ENCODE peak calls at places on chromosomes 13 and 19, in seven cellular contexts. One of them, this sample, is unnamed.

GRCh38 chr19:51158474-51159129 is 16.5 kb downstream of the SIGLEC7 start:
- DNase-seq in K562: peak; percentile 73
- DNase-seq in fibroblast of lung: no peak
- DNase-seq in H1: peak; percentile 95
- DNase-seq in HCT116: peak; percentile 36
- DNase-seq in GM23248: peak; percentile 46
- DNase-seq in PC-9: peak; percentile 33
- DNase-seq in this sample: no peak

GRCh38 chr13:45807520-45808099 is 43.9 kb downstream of the SIAH3 start:
- DNase-seq in HCT116: peak; percentile 62
- DNase-seq in H1: no peak
- DNase-seq in GM23248: peak; percentile 59
- DNase-seq in PC-9: peak; percentile 24
- DNase-seq in fibroblast of lung: peak; percentile 42
- DNase-seq in K562: peak; percentile 35
- DNase-seq in this sample: peak; percentile 24

GRCh38 chr19:46998445-46999142 is 21.0 kb upstream of the NPAS1 start:
- DNase-seq in HCT116: no peak
- DNase-seq in PC-9: no peak
- DNase-seq in fibroblast of lung: no peak
- DNase-seq in GM23248: no peak
- DNase-seq in H1: no peak
- DNase-seq in K562: no peak
- DNase-seq in this sample: no peak

GRCh38 chr13:111491659-111492058 is 171.2 kb downstream of the TEX29 start:
- DNase-seq in PC-9: no peak
- DNase-seq in GM23248: no peak
- DNase-seq in fibroblast of lung: no peak
- DNase-seq in H1: no peak
- DNase-seq in HCT116: no peak
- DNase-seq in K562: no peak
- DNase-seq in this sample: no peak

GRCh38 chr13:34523401-34523800 is 418.7 kb upstream of the NBEA start:
- DNase-seq in H1: no peak
- DNase-seq in fibroblast of lung: peak; percentile 46
- DNase-seq in K562: no peak
- DNase-seq in HCT116: no peak
- DNase-seq in GM23248: no peak
- DNase-seq in PC-9: no peak
- DNase-seq in this sample: peak; percentile 46

GRCh38 chr13:110264685-110265275 is 42.2 kb downstream of the COL4A1 start:
- DNase-seq in fibroblast of lung: no peak
- DNase-seq in GM23248: no peak
- DNase-seq in K562: no peak
- DNase-seq in H1: peak; percentile 41
- DNase-seq in PC-9: no peak
- DNase-seq in HCT116: no peak
- DNase-seq in this sample: no peak

GRCh38 chr13:22053053-22053452 is 382.2 kb downstream of the FGF9 start:
- DNase-seq in GM23248: no peak
- DNase-seq in H1: no peak
- DNase-seq in K562: no peak
- DNase-seq in HCT116: no peak
- DNase-seq in PC-9: no peak
- DNase-seq in fibroblast of lung: no peak
- DNase-seq in this sample: no peak

GRCh38 chr19:19630426-19630825 is 2.4 kb upstream of the LPAR2 start:
- DNase-seq in PC-9: no peak
- DNase-seq in HCT116: no peak
- DNase-seq in GM23248: no peak
- DNase-seq in K562: no peak
- DNase-seq in fibroblast of lung: no peak
- DNase-seq in H1: no peak
- DNase-seq in this sample: no peak

GRCh38 chr13:66888698-66889097 is 341.4 kb downstream of the PCDH9 start:
- DNase-seq in HCT116: no peak
- DNase-seq in GM23248: no peak
- DNase-seq in K562: no peak
- DNase-seq in H1: no peak
- DNase-seq in PC-9: no peak
- DNase-seq in fibroblast of lung: peak; percentile 6
- DNase-seq in this sample: peak; percentile 7

GRCh38 chr13:52749446-52749845 is 9.8 kb upstream of the CNMD start:
- DNase-seq in fibroblast of lung: no peak
- DNase-seq in K562: no peak
- DNase-seq in GM23248: no peak
- DNase-seq in PC-9: no peak
- DNase-seq in HCT116: no peak
- DNase-seq in H1: no peak
- DNase-seq in this sample: no peak

GRCh38 chr13:31515427-31515826 is 223.9 kb upstream of the RXFP2 start:
- DNase-seq in PC-9: no peak
- DNase-seq in HCT116: no peak
- DNase-seq in GM23248: no peak
- DNase-seq in K562: no peak
- DNase-seq in H1: no peak
- DNase-seq in fibroblast of lung: no peak
- DNase-seq in this sample: no peak

GRCh38 chr13:112688560-112689497 is 1.0 kb upstream of the ATP11A start:
- DNase-seq in fibroblast of lung: no peak
- DNase-seq in HCT116: no peak
- DNase-seq in PC-9: no peak
- DNase-seq in K562: peak; percentile 19
- DNase-seq in H1: peak; percentile 65
- DNase-seq in GM23248: peak; percentile 46
- DNase-seq in this sample: no peak

GRCh38 chr13:37526710-37527446 is 71.7 kb downstream of the POSTN start:
- DNase-seq in K562: no peak
- DNase-seq in PC-9: no peak
- DNase-seq in HCT116: no peak
- DNase-seq in fibroblast of lung: peak; percentile 81
- DNase-seq in GM23248: peak; percentile 93
- DNase-seq in H1: no peak
- DNase-seq in this sample: peak; percentile 79

GRCh38 chr13:54637377-54637776 is 1608.8 kb downstream of the OLFM4 start:
- DNase-seq in fibroblast of lung: peak; percentile 1
- DNase-seq in PC-9: peak; percentile 19
- DNase-seq in K562: no peak
- DNase-seq in H1: no peak
- DNase-seq in HCT116: no peak
- DNase-seq in GM23248: no peak
- DNase-seq in this sample: peak; percentile 0

GRCh38 chr19:13896227-13896626 is 9.7 kb downstream of the BRME1 start:
- DNase-seq in PC-9: no peak
- DNase-seq in fibroblast of lung: no peak
- DNase-seq in HCT116: no peak
- DNase-seq in GM23248: no peak
- DNase-seq in K562: no peak
- DNase-seq in H1: no peak
- DNase-seq in this sample: no peak

GRCh38 chr19:7737215-7737614 is 5.3 kb upstream of the CLEC4G start:
- DNase-seq in fibroblast of lung: no peak
- DNase-seq in GM23248: no peak
- DNase-seq in PC-9: no peak
- DNase-seq in K562: no peak
- DNase-seq in HCT116: no peak
- DNase-seq in H1: no peak
- DNase-seq in this sample: no peak

GRCh38 chr19:10852098-10852800 is 4.0 kb downstream of the C19orf38 start:
- DNase-seq in K562: no peak
- DNase-seq in fibroblast of lung: peak; percentile 63
- DNase-seq in H1: no peak
- DNase-seq in PC-9: peak; percentile 37
- DNase-seq in HCT116: no peak
- DNase-seq in GM23248: peak; percentile 76
- DNase-seq in this sample: peak; percentile 47

GRCh38 chr19:13234518-13234917 is 84.3 kb downstream of the IER2 start:
- DNase-seq in K562: peak; percentile 92
- DNase-seq in GM23248: peak; percentile 65
- DNase-seq in HCT116: peak; percentile 33
- DNase-seq in H1: peak; percentile 85
- DNase-seq in PC-9: no peak
- DNase-seq in fibroblast of lung: peak; percentile 9
- DNase-seq in this sample: no peak

GRCh38 chr19:58154287-58154678 is 3.7 kb upstream of the ZNF329 start:
- DNase-seq in GM23248: peak; percentile 75
- DNase-seq in PC-9: no peak
- DNase-seq in K562: peak; percentile 6
- DNase-seq in H1: no peak
- DNase-seq in HCT116: no peak
- DNase-seq in fibroblast of lung: peak; percentile 61
- DNase-seq in this sample: peak; percentile 42

GRCh38 chr13:60647547-60647946 is 250.5 kb downstream of the TDRD3 start:
- DNase-seq in GM23248: no peak
- DNase-seq in H1: no peak
- DNase-seq in K562: no peak
- DNase-seq in PC-9: no peak
- DNase-seq in HCT116: no peak
- DNase-seq in fibroblast of lung: no peak
- DNase-seq in this sample: no peak

GRCh38 chr19:45408830-45409593 is 2.6 kb downstream of the POLR1G start:
- DNase-seq in PC-9: no peak
- DNase-seq in fibroblast of lung: no peak
- DNase-seq in HCT116: no peak
- DNase-seq in GM23248: no peak
- DNase-seq in K562: no peak
- DNase-seq in H1: no peak
- DNase-seq in this sample: no peak

GRCh38 chr13:45718063-45718462 is 15.9 kb downstream of the CBY2 start:
- DNase-seq in K562: peak; percentile 13
- DNase-seq in GM23248: peak; percentile 64
- DNase-seq in PC-9: no peak
- DNase-seq in HCT116: peak; percentile 8
- DNase-seq in H1: no peak
- DNase-seq in fibroblast of lung: peak; percentile 15
- DNase-seq in this sample: peak; percentile 3

GRCh38 chr19:43575955-43576451 is 402 bp downstream of the PINLYP start:
- DNase-seq in HCT116: no peak
- DNase-seq in H1: no peak
- DNase-seq in K562: no peak
- DNase-seq in PC-9: peak; percentile 18
- DNase-seq in GM23248: peak; percentile 40
- DNase-seq in fibroblast of lung: no peak
- DNase-seq in this sample: no peak

GRCh38 chr13:99230991-99231390 is 27.2 kb downstream of the GPR18 start:
- DNase-seq in GM23248: no peak
- DNase-seq in HCT116: no peak
- DNase-seq in PC-9: no peak
- DNase-seq in K562: no peak
- DNase-seq in fibroblast of lung: no peak
- DNase-seq in H1: no peak
- DNase-seq in this sample: no peak
- H3K79me2 ChIP-seq in GM23248: peaks cover 80% of the 10 kb centered on the region
- H3K79me2 ChIP-seq in HCT116: peaks cover 92% of the 10 kb centered on the region
- H3K79me2 ChIP-seq in PC-9: peaks cover 98% of the 10 kb centered on the region
- H3K79me2 ChIP-seq in K562: peaks cover 84% of the 10 kb centered on the region
- H3K79me2 ChIP-seq in fibroblast of lung: peaks cover 7% of the 10 kb centered on the region
- H3K79me2 ChIP-seq in H1: peaks cover 18% of the 10 kb centered on the region
- H3K79me2 ChIP-seq in this sample: peaks cover 54% of the 10 kb centered on the region

DNA sequence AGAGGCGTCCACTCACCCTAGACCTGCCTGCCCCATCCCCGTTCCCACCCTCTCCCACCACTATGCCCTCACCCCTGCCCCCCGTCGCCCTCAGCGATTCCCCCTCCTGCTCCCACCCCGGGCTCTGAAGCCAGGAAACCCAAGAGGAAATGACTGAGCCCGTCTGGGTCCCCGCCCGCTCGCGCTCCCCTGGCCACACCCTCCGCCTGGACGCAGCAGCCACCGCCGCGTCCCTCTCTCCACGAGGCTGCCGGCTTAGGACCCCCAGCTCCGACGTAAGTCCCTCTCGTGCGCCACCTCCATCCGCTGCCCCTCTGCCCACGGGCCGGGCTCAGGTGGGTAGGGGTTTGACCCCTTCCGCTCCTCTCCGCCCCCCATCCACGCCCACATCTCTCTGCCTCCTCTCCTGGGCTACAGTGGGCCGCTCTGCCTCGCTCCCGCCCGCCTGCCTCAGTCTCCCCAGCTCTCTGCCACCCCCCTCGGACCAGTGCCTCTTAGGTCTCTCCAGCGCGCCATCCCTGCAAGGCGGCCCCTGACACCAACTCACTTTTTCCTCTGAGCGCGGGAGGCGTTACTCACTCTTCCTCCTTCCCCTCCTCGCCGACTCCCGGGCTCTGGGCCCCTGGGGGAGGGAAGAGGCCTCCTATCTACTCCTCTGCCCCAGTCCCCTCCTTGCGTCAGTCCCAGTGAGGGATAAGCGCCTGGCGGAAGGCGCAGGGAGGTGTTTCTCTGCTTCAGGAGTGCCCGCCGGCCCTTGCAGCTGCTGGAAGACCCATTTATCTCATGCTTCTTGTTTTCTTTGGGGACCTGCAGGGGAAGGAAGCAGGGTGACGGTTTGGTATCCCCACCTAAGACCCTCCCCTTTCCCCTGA is at the start of gene FXYD5:
- DNase-seq in fibroblast of lung: peak; percentile 81
- DNase-seq in HCT116: no peak
- DNase-seq in K562: peak; percentile 94
- DNase-seq in PC-9: peak; percentile 65
- DNase-seq in H1: peak; percentile 72
- DNase-seq in GM23248: peak; percentile 96
- DNase-seq in this sample: peak; percentile 70
- H3K79me2 ChIP-seq in fibroblast of lung: peaks cover 22% of the 10 kb centered on the region
- H3K79me2 ChIP-seq in HCT116: peaks cover 30% of the 10 kb centered on the region
- H3K79me2 ChIP-seq in K562: peaks cover 51% of the 10 kb centered on the region
- H3K79me2 ChIP-seq in PC-9: peaks cover 62% of the 10 kb centered on the region
- H3K79me2 ChIP-seq in H1: no peaks in the 10 kb centered on the region
- H3K79me2 ChIP-seq in GM23248: peaks cover 41% of the 10 kb centered on the region
- H3K79me2 ChIP-seq in this sample: peaks cover 25% of the 10 kb centered on the region

GRCh38 chr19:11944656-11945055 is 19.7 kb downstream of the ZNF700 start:
- DNase-seq in GM23248: no peak
- DNase-seq in H1: no peak
- DNase-seq in HCT116: no peak
- DNase-seq in PC-9: no peak
- DNase-seq in fibroblast of lung: no peak
- DNase-seq in K562: no peak
- DNase-seq in this sample: no peak

GRCh38 chr19:11942008-11942842 is 17.3 kb downstream of the ZNF700 start:
- DNase-seq in HCT116: no peak
- DNase-seq in PC-9: no peak
- DNase-seq in K562: no peak
- DNase-seq in fibroblast of lung: no peak
- DNase-seq in H1: no peak
- DNase-seq in GM23248: no peak
- DNase-seq in this sample: no peak

GRCh38 chr19:11948646-11949045 is 16.2 kb upstream of the ZNF763 start:
- DNase-seq in fibroblast of lung: no peak
- DNase-seq in K562: no peak
- DNase-seq in GM23248: no peak
- DNase-seq in H1: no peak
- DNase-seq in PC-9: no peak
- DNase-seq in HCT116: no peak
- DNase-seq in this sample: no peak

GRCh38 chr19:11942843-11943108 is 17.9 kb downstream of the ZNF700 start:
- DNase-seq in K562: no peak
- DNase-seq in fibroblast of lung: no peak
- DNase-seq in PC-9: no peak
- DNase-seq in GM23248: no peak
- DNase-seq in HCT116: no peak
- DNase-seq in H1: no peak
- DNase-seq in this sample: no peak
- H3K79me2 ChIP-seq in K562: peaks cover 46% of the 10 kb centered on the region
- H3K79me2 ChIP-seq in fibroblast of lung: peaks cover 2% of the 10 kb centered on the region
- H3K79me2 ChIP-seq in PC-9: peaks cover 8% of the 10 kb centered on the region
- H3K79me2 ChIP-seq in GM23248: peaks cover 79% of the 10 kb centered on the region
- H3K79me2 ChIP-seq in HCT116: peaks cover 27% of the 10 kb centered on the region
- H3K79me2 ChIP-seq in H1: no peaks in the 10 kb centered on the region
- H3K79me2 ChIP-seq in this sample: peaks cover 49% of the 10 kb centered on the region

GRCh38 chr19:5932593-5933262 is 18.7 kb downstream of the CAPS start:
- DNase-seq in PC-9: no peak
- DNase-seq in HCT116: no peak
- DNase-seq in H1: no peak
- DNase-seq in fibroblast of lung: no peak
- DNase-seq in K562: no peak
- DNase-seq in GM23248: no peak
- DNase-seq in this sample: no peak
- H3K79me2 ChIP-seq in PC-9: no peaks in the 10 kb centered on the region
- H3K79me2 ChIP-seq in HCT116: peaks cover 22% of the 10 kb centered on the region
- H3K79me2 ChIP-seq in H1: no peaks in the 10 kb centered on the region
- H3K79me2 ChIP-seq in fibroblast of lung: peaks cover 14% of the 10 kb centered on the region
- H3K79me2 ChIP-seq in K562: peaks cover 5% of the 10 kb centered on the region
- H3K79me2 ChIP-seq in GM23248: peaks cover 38% of the 10 kb centered on the region
- H3K79me2 ChIP-seq in this sample: peaks cover 4% of the 10 kb centered on the region

This sample was measured in astrocyte.